ENCODE peak calls at places on chromosomes 4 and X, in five cellular contexts. One of them, this sample, is unnamed.

GRCh38 chr4:189001283-189001970 is 862.2 kb downstream of the TRIML1 start:
- DNase-seq in GM23338: no peak
- DNase-seq in HCT116: no peak
- DNase-seq in A549: no peak
- DNase-seq in SK-N-SH: no peak
- DNase-seq in this sample: peak

GRCh38 chrX:154486396-154487207 is at the start of gene UBL4A:
- DNase-seq in GM23338: peak
- DNase-seq in HCT116: peak
- DNase-seq in A549: peak
- DNase-seq in SK-N-SH: peak
- DNase-seq in this sample: peak

GRCh38 chr4:41181037-41181436 is 33.3 kb downstream of the APBB2 start:
- DNase-seq in GM23338: no peak
- DNase-seq in HCT116: no peak
- DNase-seq in A549: no peak
- DNase-seq in SK-N-SH: no peak
- DNase-seq in this sample: no peak

GRCh38 chr4:8419222-8420041 is 21.1 kb downstream of the ACOX3 start:
- DNase-seq in GM23338: no peak
- DNase-seq in HCT116: no peak
- DNase-seq in A549: peak
- DNase-seq in SK-N-SH: no peak
- DNase-seq in this sample: no peak

GRCh38 chrX:131821945-131822622 is 201.0 kb upstream of the STK26 start:
- DNase-seq in GM23338: no peak
- DNase-seq in HCT116: no peak
- DNase-seq in A549: peak
- DNase-seq in SK-N-SH: peak
- DNase-seq in this sample: peak

GRCh38 chr4:73528171-73528570 is 46.6 kb downstream of the AFM start:
- DNase-seq in GM23338: no peak
- DNase-seq in HCT116: no peak
- DNase-seq in A549: peak
- DNase-seq in SK-N-SH: no peak
- DNase-seq in this sample: no peak

GRCh38 chr4:90575371-90575770 is 448.2 kb downstream of the CCSER1 start:
- DNase-seq in GM23338: no peak
- DNase-seq in HCT116: no peak
- DNase-seq in A549: no peak
- DNase-seq in SK-N-SH: no peak
- DNase-seq in this sample: no peak

GRCh38 chr4:88792821-88793220 is 95.2 kb upstream of the NAP1L5 start:
- DNase-seq in GM23338: peak
- DNase-seq in HCT116: no peak
- DNase-seq in A549: peak
- DNase-seq in SK-N-SH: no peak
- DNase-seq in this sample: no peak

GRCh38 chr4:16129336-16129735 is 45.5 kb upstream of the PROM1 start:
- DNase-seq in GM23338: no peak
- DNase-seq in HCT116: no peak
- DNase-seq in A549: no peak
- DNase-seq in SK-N-SH: peak
- DNase-seq in this sample: no peak

GRCh38 chrX:99717716-99718115 is 692.4 kb downstream of the PCDH19 start:
- DNase-seq in GM23338: no peak
- DNase-seq in HCT116: no peak
- DNase-seq in A549: no peak
- DNase-seq in SK-N-SH: no peak
- DNase-seq in this sample: no peak

GRCh38 chr4:26263165-26263564 is 57.6 kb upstream of the RBPJ start:
- DNase-seq in GM23338: peak
- DNase-seq in HCT116: peak
- DNase-seq in A549: peak
- DNase-seq in SK-N-SH: peak
- DNase-seq in this sample: no peak

GRCh38 chr4:142660728-142661127 is 185.4 kb downstream of the INPP4B start:
- DNase-seq in GM23338: peak
- DNase-seq in HCT116: no peak
- DNase-seq in A549: no peak
- DNase-seq in SK-N-SH: no peak
- DNase-seq in this sample: no peak

GRCh38 chrX:16765618-16766017 is 20.6 kb upstream of the TXLNG start:
- DNase-seq in GM23338: no peak
- DNase-seq in HCT116: no peak
- DNase-seq in A549: no peak
- DNase-seq in SK-N-SH: no peak
- DNase-seq in this sample: no peak

GRCh38 chr4:169345207-169345788 is 74.5 kb upstream of the SH3RF1 start:
- DNase-seq in GM23338: no peak
- DNase-seq in HCT116: peak
- DNase-seq in A549: no peak
- DNase-seq in SK-N-SH: peak
- DNase-seq in this sample: no peak

GRCh38 chr4:33073811-33074210 is 2353.6 kb downstream of the PCDH7 start:
- DNase-seq in GM23338: peak
- DNase-seq in HCT116: no peak
- DNase-seq in A549: no peak
- DNase-seq in SK-N-SH: no peak
- DNase-seq in this sample: no peak

GRCh38 chrX:19827088-19827487 is 60.3 kb downstream of the SH3KBP1 start:
- DNase-seq in GM23338: no peak
- DNase-seq in HCT116: no peak
- DNase-seq in A549: no peak
- DNase-seq in SK-N-SH: no peak
- DNase-seq in this sample: no peak

GRCh38 chr4:108786351-108786750 is 23.5 kb upstream of the ETNPPL start:
- DNase-seq in GM23338: no peak
- DNase-seq in HCT116: no peak
- DNase-seq in A549: no peak
- DNase-seq in SK-N-SH: no peak
- DNase-seq in this sample: no peak

GRCh38 chrX:17964871-17965270 is 103.8 kb upstream of the RAI2 start:
- DNase-seq in GM23338: no peak
- DNase-seq in HCT116: no peak
- DNase-seq in A549: no peak
- DNase-seq in SK-N-SH: no peak
- DNase-seq in this sample: no peak

GRCh38 chr4:185282968-185283367 is 73.6 kb downstream of the SNX25 start:
- DNase-seq in GM23338: peak
- DNase-seq in HCT116: no peak
- DNase-seq in A549: peak
- DNase-seq in SK-N-SH: no peak
- DNase-seq in this sample: no peak
- TF ChIP-seq REST in GM23338: no peak
- TF ChIP-seq REST in HCT116: no peak
- TF ChIP-seq REST in A549: no peak
- TF ChIP-seq REST in SK-N-SH: no peak
- TF ChIP-seq REST in this sample: no peak

GRCh38 chr4:85228264-85228663 is 246.7 kb upstream of the ARHGAP24 start:
- DNase-seq in GM23338: peak
- DNase-seq in HCT116: no peak
- DNase-seq in A549: no peak
- DNase-seq in SK-N-SH: no peak
- DNase-seq in this sample: no peak
- TF ChIP-seq CTCF in GM23338: peak
- TF ChIP-seq CTCF in HCT116: no peak
- TF ChIP-seq CTCF in A549: no peak
- TF ChIP-seq CTCF in SK-N-SH: no peak
- TF ChIP-seq CTCF in this sample: peak

DNA sequence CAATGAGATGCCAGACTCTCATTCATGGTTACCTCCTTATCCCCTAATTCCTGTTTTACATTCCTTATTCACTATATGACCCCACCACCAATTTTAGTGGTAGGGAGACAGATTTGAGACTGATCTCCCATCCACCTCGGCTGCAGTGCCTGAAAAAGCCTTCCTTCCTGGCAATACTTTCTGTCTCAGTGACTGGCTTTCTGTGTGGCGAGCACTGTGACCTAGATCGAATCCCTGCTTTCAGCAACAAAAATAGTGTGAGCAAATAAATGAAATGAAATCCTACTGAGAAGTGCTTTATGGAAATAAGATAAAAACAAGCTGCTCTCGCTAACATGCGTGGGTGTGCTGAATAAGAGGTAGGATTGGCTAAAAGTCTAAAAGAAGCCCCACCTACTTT is 165.3 kb downstream of the GPM6A start:
- DNase-seq in GM23338: no peak
- DNase-seq in HCT116: no peak
- DNase-seq in A549: no peak
- DNase-seq in SK-N-SH: no peak
- DNase-seq in this sample: no peak
- TF ChIP-seq REST in GM23338: no peak
- TF ChIP-seq REST in HCT116: no peak
- TF ChIP-seq REST in A549: no peak
- TF ChIP-seq REST in SK-N-SH: no peak
- TF ChIP-seq REST in this sample: no peak

GRCh38 chrX:13341491-13342101 is 21.7 kb upstream of the ATXN3L start:
- DNase-seq in GM23338: peak
- DNase-seq in HCT116: no peak
- DNase-seq in A549: no peak
- DNase-seq in SK-N-SH: no peak
- DNase-seq in this sample: no peak
- TF ChIP-seq CTCF in GM23338: peak
- TF ChIP-seq CTCF in HCT116: peak
- TF ChIP-seq CTCF in A549: no peak
- TF ChIP-seq CTCF in SK-N-SH: peak
- TF ChIP-seq CTCF in this sample: no peak

DNA sequence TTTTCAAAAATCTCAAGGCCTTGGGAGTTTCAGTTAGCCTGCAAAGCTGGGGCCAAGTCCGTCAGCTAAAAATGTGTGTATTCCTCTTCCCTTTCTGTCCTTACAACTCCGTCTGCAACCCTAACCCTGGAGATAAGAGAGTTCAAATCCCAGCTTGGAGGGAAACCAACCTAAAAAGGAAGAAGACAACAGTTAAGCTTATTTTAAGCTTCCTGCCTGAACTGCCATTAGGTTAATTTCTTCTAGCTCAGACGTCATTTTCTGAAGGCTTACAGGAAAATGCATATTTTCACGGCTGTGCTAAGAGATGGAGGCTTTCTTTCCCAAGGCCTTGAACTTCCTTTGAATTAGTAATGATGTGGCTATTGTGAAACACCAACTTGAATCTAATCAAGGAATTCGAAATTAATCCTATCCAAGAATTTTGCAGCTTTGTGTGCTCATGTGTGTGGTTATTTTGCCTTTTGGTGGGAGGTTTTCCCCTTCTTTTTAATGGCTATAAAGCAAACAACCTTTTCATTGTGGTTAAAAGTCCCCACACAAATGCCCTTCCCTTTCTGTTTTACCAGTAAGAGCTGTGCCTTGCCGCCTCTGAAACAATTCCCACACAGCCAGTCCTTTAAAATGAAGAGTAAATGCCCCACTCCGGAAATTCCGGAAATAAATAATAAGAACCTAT is 103.5 kb downstream of the IRF2 start:
- DNase-seq in GM23338: no peak
- DNase-seq in HCT116: no peak
- DNase-seq in A549: no peak
- DNase-seq in SK-N-SH: no peak
- DNase-seq in this sample: no peak
- TF ChIP-seq REST in GM23338: no peak
- TF ChIP-seq REST in HCT116: no peak
- TF ChIP-seq REST in A549: no peak
- TF ChIP-seq REST in SK-N-SH: no peak
- TF ChIP-seq REST in this sample: no peak

GRCh38 chr4:143773998-143774898 is 73.8 kb upstream of the FREM3 start:
- DNase-seq in GM23338: peak
- DNase-seq in HCT116: peak
- DNase-seq in A549: peak
- DNase-seq in SK-N-SH: peak
- DNase-seq in this sample: peak
- TF ChIP-seq CTCF in GM23338: peak
- TF ChIP-seq CTCF in HCT116: peak
- TF ChIP-seq CTCF in A549: peak
- TF ChIP-seq CTCF in SK-N-SH: peak
- TF ChIP-seq CTCF in this sample: peak

DNA sequence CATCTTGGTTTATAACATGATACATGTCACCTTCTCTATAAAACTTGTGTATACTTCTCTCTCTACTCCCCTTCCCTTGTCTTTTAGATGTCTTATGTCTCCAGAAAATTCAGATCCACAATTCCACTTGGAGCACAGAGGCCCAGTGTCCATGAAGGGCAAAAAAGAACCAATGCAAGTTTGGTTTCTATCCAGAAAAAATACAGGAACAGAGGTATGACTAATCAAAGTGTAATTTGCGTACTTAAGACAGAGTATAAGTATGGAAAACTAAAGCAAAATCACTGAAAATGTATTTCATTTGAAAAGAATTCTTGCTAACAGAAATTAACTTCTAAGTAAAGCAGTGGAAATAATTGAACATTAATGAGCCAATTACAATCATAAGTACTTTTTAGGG is 46.2 kb downstream of the GUCY1B1 start:
- DNase-seq in GM23338: no peak
- DNase-seq in HCT116: no peak
- DNase-seq in A549: no peak
- DNase-seq in SK-N-SH: no peak
- DNase-seq in this sample: no peak
- TF ChIP-seq REST in GM23338: no peak
- TF ChIP-seq REST in HCT116: no peak
- TF ChIP-seq REST in A549: no peak
- TF ChIP-seq REST in SK-N-SH: no peak
- TF ChIP-seq REST in this sample: no peak

GRCh38 chr4:42404001-42404400 is 6.7 kb downstream of the SHISA3 start:
- DNase-seq in GM23338: peak
- DNase-seq in HCT116: no peak
- DNase-seq in A549: no peak
- DNase-seq in SK-N-SH: no peak
- DNase-seq in this sample: no peak
- TF ChIP-seq CTCF in GM23338: peak
- TF ChIP-seq CTCF in HCT116: no peak
- TF ChIP-seq CTCF in A549: no peak
- TF ChIP-seq CTCF in SK-N-SH: no peak
- TF ChIP-seq CTCF in this sample: no peak

GRCh38 chrX:110081740-110082139 is 78.8 kb downstream of the TMEM164 start:
- DNase-seq in GM23338: no peak
- DNase-seq in HCT116: no peak
- DNase-seq in A549: peak
- DNase-seq in SK-N-SH: no peak
- DNase-seq in this sample: no peak
- TF ChIP-seq REST in GM23338: no peak
- TF ChIP-seq REST in HCT116: no peak
- TF ChIP-seq REST in A549: no peak
- TF ChIP-seq REST in SK-N-SH: no peak
- TF ChIP-seq REST in this sample: no peak